ENCODE peak calls at places on chromosomes 5 and 9, in seven cellular contexts. One of them, this sample, is unnamed.

GRCh38 chr5:158921441-158922262 is 178.1 kb downstream of the EBF1 start:
- DNase-seq in mesendoderm: no peak
- DNase-seq in IMR-90: no peak
- DNase-seq in H1: no peak
- DNase-seq in neuronal stem cell: no peak
- DNase-seq in H9: no peak
- DNase-seq in trophoblast cell: no peak
- DNase-seq in this sample: no peak

GRCh38 chr5:172906436-172906835 is 52.8 kb upstream of the RPL26L1 start:
- DNase-seq in mesendoderm: peak
- DNase-seq in IMR-90: peak
- DNase-seq in H1: no peak
- DNase-seq in neuronal stem cell: no peak
- DNase-seq in H9: no peak
- DNase-seq in trophoblast cell: no peak
- DNase-seq in this sample: peak

GRCh38 chr9:21522348-21522747 is 40.2 kb upstream of the IFNE start:
- DNase-seq in mesendoderm: no peak
- DNase-seq in IMR-90: no peak
- DNase-seq in H1: no peak
- DNase-seq in neuronal stem cell: no peak
- DNase-seq in H9: no peak
- DNase-seq in trophoblast cell: no peak
- DNase-seq in this sample: no peak

GRCh38 chr5:107455111-107455544 is 215.6 kb downstream of the EFNA5 start:
- DNase-seq in mesendoderm: peak
- DNase-seq in IMR-90: peak
- DNase-seq in H1: no peak
- DNase-seq in neuronal stem cell: peak
- DNase-seq in H9: no peak
- DNase-seq in trophoblast cell: no peak
- DNase-seq in this sample: peak

GRCh38 chr5:147427784-147428401 is 82.0 kb downstream of the DPYSL3 start:
- DNase-seq in mesendoderm: no peak
- DNase-seq in IMR-90: peak
- DNase-seq in H1: no peak
- DNase-seq in neuronal stem cell: no peak
- DNase-seq in H9: no peak
- DNase-seq in trophoblast cell: no peak
- DNase-seq in this sample: no peak

GRCh38 chr5:52846443-52846842 is 58.7 kb downstream of the ITGA1 start:
- DNase-seq in mesendoderm: no peak
- DNase-seq in IMR-90: peak
- DNase-seq in H1: no peak
- DNase-seq in neuronal stem cell: no peak
- DNase-seq in H9: no peak
- DNase-seq in trophoblast cell: no peak
- DNase-seq in this sample: peak

GRCh38 chr5:124755565-124755964 is 9.1 kb upstream of the ZNF608 start:
- DNase-seq in mesendoderm: peak
- DNase-seq in IMR-90: no peak
- DNase-seq in H1: no peak
- DNase-seq in neuronal stem cell: no peak
- DNase-seq in H9: no peak
- DNase-seq in trophoblast cell: no peak
- DNase-seq in this sample: peak

GRCh38 chr5:180830253-180831138 is 27.9 kb upstream of the MGAT1 start:
- DNase-seq in mesendoderm: peak
- DNase-seq in IMR-90: peak
- DNase-seq in H1: peak
- DNase-seq in neuronal stem cell: no peak
- DNase-seq in H9: peak
- DNase-seq in trophoblast cell: peak
- DNase-seq in this sample: no peak

GRCh38 chr5:32027717-32028321 is 146.3 kb downstream of the GOLPH3 start:
- DNase-seq in mesendoderm: peak
- DNase-seq in IMR-90: peak
- DNase-seq in H1: no peak
- DNase-seq in neuronal stem cell: peak
- DNase-seq in H9: peak
- DNase-seq in trophoblast cell: peak
- DNase-seq in this sample: peak

GRCh38 chr5:15885156-15885555 is 294.4 kb downstream of the MARCHF11 start:
- DNase-seq in mesendoderm: no peak
- DNase-seq in IMR-90: peak
- DNase-seq in H1: no peak
- DNase-seq in neuronal stem cell: no peak
- DNase-seq in H9: no peak
- DNase-seq in trophoblast cell: no peak
- DNase-seq in this sample: no peak

GRCh38 chr9:77954018-77954417 is 77.6 kb downstream of the GNAQ start:
- DNase-seq in mesendoderm: no peak
- DNase-seq in IMR-90: peak
- DNase-seq in H1: no peak
- DNase-seq in neuronal stem cell: no peak
- DNase-seq in H9: no peak
- DNase-seq in trophoblast cell: no peak
- DNase-seq in this sample: peak

GRCh38 chr9:128684325-128685021 is 4.5 kb upstream of the SET start:
- DNase-seq in mesendoderm: peak
- DNase-seq in IMR-90: peak
- DNase-seq in H1: peak
- DNase-seq in neuronal stem cell: peak
- DNase-seq in H9: peak
- DNase-seq in trophoblast cell: peak
- DNase-seq in this sample: peak

GRCh38 chr9:137645211-137645610 is 26.4 kb downstream of the EHMT1 start:
- DNase-seq in mesendoderm: no peak
- DNase-seq in IMR-90: no peak
- DNase-seq in H1: no peak
- DNase-seq in neuronal stem cell: no peak
- DNase-seq in H9: no peak
- DNase-seq in trophoblast cell: no peak
- DNase-seq in this sample: no peak

GRCh38 chr5:151570058-151570457 is 21.1 kb downstream of the FAT2 start:
- DNase-seq in mesendoderm: no peak
- DNase-seq in IMR-90: no peak
- DNase-seq in H1: no peak
- DNase-seq in neuronal stem cell: no peak
- DNase-seq in H9: no peak
- DNase-seq in trophoblast cell: peak
- DNase-seq in this sample: no peak

GRCh38 chr9:106622148-106622547 is 240.8 kb upstream of the ZNF462 start:
- DNase-seq in mesendoderm: no peak
- DNase-seq in IMR-90: no peak
- DNase-seq in H1: no peak
- DNase-seq in neuronal stem cell: no peak
- DNase-seq in H9: no peak
- DNase-seq in trophoblast cell: no peak
- DNase-seq in this sample: no peak

GRCh38 chr5:88724201-88724600 is 158.8 kb downstream of the MEF2C start:
- DNase-seq in mesendoderm: no peak
- DNase-seq in IMR-90: peak
- DNase-seq in H1: no peak
- DNase-seq in neuronal stem cell: no peak
- DNase-seq in H9: no peak
- DNase-seq in trophoblast cell: no peak
- DNase-seq in this sample: peak
- H2AK5ac ChIP-seq in mesendoderm: no peak
- H2AK5ac ChIP-seq in IMR-90: no peak
- H2AK5ac ChIP-seq in H1: no peak
- H2AK5ac ChIP-seq in neuronal stem cell: no peak
- H2AK5ac ChIP-seq in H9: no peak
- H2AK5ac ChIP-seq in trophoblast cell: no peak
- H2AK5ac ChIP-seq in this sample: no peak

DNA sequence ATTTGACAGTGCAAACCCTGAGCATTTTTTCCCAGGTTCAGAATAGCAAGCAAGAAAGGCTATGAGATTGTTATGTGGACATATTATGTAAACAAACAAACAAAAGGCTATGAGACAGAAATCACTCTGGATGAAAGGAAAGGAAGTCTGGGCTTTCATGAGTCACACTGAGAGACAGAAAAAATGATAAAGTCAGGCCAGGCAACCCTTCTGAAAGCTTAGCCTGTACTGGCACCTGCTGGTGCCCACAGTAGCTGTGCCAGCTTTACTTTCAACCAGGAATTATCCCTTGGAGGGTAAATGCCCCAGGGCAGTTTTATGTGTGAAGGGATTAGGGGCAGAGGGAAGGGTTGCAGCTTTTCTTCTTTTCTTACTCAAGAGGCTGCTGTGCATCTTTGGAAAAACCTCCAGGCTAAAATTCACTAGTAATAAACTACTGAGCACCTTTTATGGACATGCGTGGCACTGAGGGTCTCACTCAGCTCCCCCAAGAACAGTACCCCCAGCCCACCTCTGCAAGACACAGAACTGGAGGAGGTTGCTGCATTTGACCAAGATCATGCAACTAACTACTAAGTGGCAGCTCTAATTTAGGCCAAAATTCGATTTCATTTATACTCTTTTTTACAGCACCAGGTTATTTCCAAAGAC is 41.7 kb downstream of the ACTL7B start:
- DNase-seq in mesendoderm: peak
- DNase-seq in IMR-90: no peak
- DNase-seq in H1: no peak
- DNase-seq in neuronal stem cell: no peak
- DNase-seq in H9: peak
- DNase-seq in trophoblast cell: peak
- DNase-seq in this sample: peak
- H2AK5ac ChIP-seq in mesendoderm: no peak
- H2AK5ac ChIP-seq in IMR-90: no peak
- H2AK5ac ChIP-seq in H1: no peak
- H2AK5ac ChIP-seq in neuronal stem cell: no peak
- H2AK5ac ChIP-seq in H9: no peak
- H2AK5ac ChIP-seq in trophoblast cell: no peak
- H2AK5ac ChIP-seq in this sample: no peak

GRCh38 chr9:37784640-37785483 is at the start of gene EXOSC3:
- DNase-seq in mesendoderm: peak
- DNase-seq in IMR-90: peak
- DNase-seq in H1: peak
- DNase-seq in neuronal stem cell: peak
- DNase-seq in H9: peak
- DNase-seq in trophoblast cell: peak
- DNase-seq in this sample: peak

GRCh38 chr9:37790096-37790495 is 5.2 kb upstream of the EXOSC3 start:
- DNase-seq in mesendoderm: no peak
- DNase-seq in IMR-90: no peak
- DNase-seq in H1: no peak
- DNase-seq in neuronal stem cell: no peak
- DNase-seq in H9: no peak
- DNase-seq in trophoblast cell: no peak
- DNase-seq in this sample: no peak

GRCh38 chr9:37784291-37784639 is 599 bp downstream of the EXOSC3 start:
- DNase-seq in mesendoderm: no peak
- DNase-seq in IMR-90: peak
- DNase-seq in H1: no peak
- DNase-seq in neuronal stem cell: no peak
- DNase-seq in H9: no peak
- DNase-seq in trophoblast cell: no peak
- DNase-seq in this sample: peak

GRCh38 chr9:37788328-37788727 is 3.5 kb upstream of the EXOSC3 start:
- DNase-seq in mesendoderm: no peak
- DNase-seq in IMR-90: no peak
- DNase-seq in H1: no peak
- DNase-seq in neuronal stem cell: no peak
- DNase-seq in H9: no peak
- DNase-seq in trophoblast cell: no peak
- DNase-seq in this sample: no peak

DNA sequence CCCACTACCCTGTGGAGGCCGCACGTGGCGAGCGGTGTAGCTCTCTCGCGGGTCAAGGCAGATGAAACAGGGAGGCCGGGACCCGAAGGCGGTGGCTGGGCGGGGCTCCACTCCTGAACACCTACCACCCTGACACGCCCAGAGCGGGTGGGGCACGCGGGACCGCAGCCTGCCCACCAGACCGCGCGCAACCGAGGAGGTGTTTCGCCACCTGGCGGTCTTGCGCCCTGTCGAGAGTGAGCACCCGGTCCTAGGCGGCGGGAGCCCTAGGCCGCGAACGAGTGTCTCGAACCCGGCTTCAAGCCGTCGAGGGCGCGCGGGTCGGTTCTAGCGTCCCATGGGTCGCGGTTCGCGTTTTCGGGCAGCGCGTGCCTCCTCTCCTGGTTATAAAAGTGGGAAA is 2.2 kb upstream of the EXOSC3 start:
- DNase-seq in mesendoderm: no peak
- DNase-seq in IMR-90: no peak
- DNase-seq in H1: peak
- DNase-seq in neuronal stem cell: no peak
- DNase-seq in H9: peak
- DNase-seq in trophoblast cell: no peak
- DNase-seq in this sample: no peak
- H2AK5ac ChIP-seq in mesendoderm: no peak
- H2AK5ac ChIP-seq in IMR-90: no peak
- H2AK5ac ChIP-seq in H1: no peak
- H2AK5ac ChIP-seq in neuronal stem cell: no peak
- H2AK5ac ChIP-seq in H9: no peak
- H2AK5ac ChIP-seq in trophoblast cell: no peak
- H2AK5ac ChIP-seq in this sample: no peak

DNA sequence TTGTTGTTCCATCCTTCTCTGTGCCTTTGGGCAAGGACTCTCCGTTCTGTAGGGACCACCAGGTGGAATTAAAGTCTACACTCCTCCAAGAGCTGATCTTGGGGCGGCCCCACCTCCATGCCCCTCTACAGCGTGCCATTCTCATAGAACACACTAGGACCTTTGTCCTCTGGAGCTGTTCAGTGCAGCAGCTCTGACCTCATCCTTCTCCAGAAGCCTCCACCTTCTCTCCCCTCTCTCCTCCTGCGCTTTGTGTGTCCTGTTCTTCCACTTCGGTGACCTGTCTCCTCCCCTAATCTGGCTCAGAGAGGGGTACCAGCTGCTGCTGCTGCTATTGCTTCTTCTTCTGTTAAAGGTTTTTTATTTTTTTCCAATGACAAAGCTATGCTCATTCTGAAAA is 1.8 kb upstream of the MACROH2A1 start:
- DNase-seq in mesendoderm: peak
- DNase-seq in IMR-90: no peak
- DNase-seq in H1: no peak
- DNase-seq in neuronal stem cell: peak
- DNase-seq in H9: no peak
- DNase-seq in trophoblast cell: no peak
- DNase-seq in this sample: no peak
- H2AK5ac ChIP-seq in mesendoderm: no peak
- H2AK5ac ChIP-seq in IMR-90: no peak
- H2AK5ac ChIP-seq in H1: no peak
- H2AK5ac ChIP-seq in neuronal stem cell: no peak
- H2AK5ac ChIP-seq in H9: no peak
- H2AK5ac ChIP-seq in trophoblast cell: no peak
- H2AK5ac ChIP-seq in this sample: no peak

DNA sequence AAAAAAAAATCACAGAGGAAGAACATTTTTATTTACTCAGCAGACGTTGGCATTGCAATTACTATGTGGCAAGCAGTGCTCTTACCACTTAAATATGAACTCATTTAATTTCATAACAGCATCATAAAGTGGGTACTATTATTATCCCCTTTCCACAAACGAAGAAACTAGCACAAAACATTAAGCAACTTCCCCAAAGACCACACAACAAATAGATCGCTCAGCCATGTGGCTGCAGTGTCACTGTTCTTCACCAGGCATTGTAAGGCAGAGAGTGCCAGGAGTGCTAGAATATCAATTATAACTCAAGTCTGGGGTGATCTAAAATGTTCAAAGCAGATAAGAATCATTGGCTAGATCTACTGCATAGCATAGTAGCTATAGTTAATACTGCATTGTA is 69.8 kb upstream of the PLPP6 start:
- DNase-seq in mesendoderm: no peak
- DNase-seq in IMR-90: no peak
- DNase-seq in H1: no peak
- DNase-seq in neuronal stem cell: no peak
- DNase-seq in H9: no peak
- DNase-seq in trophoblast cell: no peak
- DNase-seq in this sample: no peak
- H2AK5ac ChIP-seq in mesendoderm: no peak
- H2AK5ac ChIP-seq in IMR-90: no peak
- H2AK5ac ChIP-seq in H1: no peak
- H2AK5ac ChIP-seq in neuronal stem cell: no peak
- H2AK5ac ChIP-seq in H9: no peak
- H2AK5ac ChIP-seq in trophoblast cell: no peak
- H2AK5ac ChIP-seq in this sample: no peak

This sample was measured in mesenchymal stem cell.